ENCODE peak calls at places on chromosome 7, in seven cellular contexts. T is Ammon's horn, V is NCI-H1105, S is fibroblast of the aortic adventitia, W is C1 segment of cervical spinal cord, I is SW 1271, Q is posterior vena cava. A is an unnamed sample.

GRCh38 chr7:132472463-132473120 is 103.7 kb downstream of the PLXNA4 start:
- DNase-seq in I (no peak), V (no peak), T (no peak), Q (no peak), S (peak; percentile 78), W (no peak), A (peak; percentile 59)

GRCh38 chr7:4602905-4603842 is 78.9 kb upstream of the FOXK1 start:
- DNase-seq in S (no peak), W (no peak), T (no peak), I (no peak), V (no peak), Q (peak; percentile 78), A (no peak)

GRCh38 chr7:143948733-143949132 is 5.9 kb upstream of the OR2F1 start:
- DNase-seq in V (no peak), T (no peak), W (no peak), I (no peak), Q (no peak), S (no peak), A (no peak)

GRCh38 chr7:3924277-3924676 is 623.2 kb downstream of the SDK1 start:
- DNase-seq in W (no peak), T (no peak), S (no peak), Q (no peak), V (no peak), I (no peak), A (no peak)

GRCh38 chr7:146115665-146116451 is 743 bp upstream of the CNTNAP2 start:
- DNase-seq in W (peak; percentile 17), V (peak; percentile 77), Q (peak; percentile 82), S (peak; percentile 10), I (no peak), T (peak; percentile 59), A (peak; percentile 39)

GRCh38 chr7:2016761-2017482 is 215.8 kb downstream of the MAD1L1 start:
- DNase-seq in V (no peak), I (no peak), W (no peak), S (no peak), Q (peak; percentile 73), T (no peak), A (no peak)

GRCh38 chr7:155885162-155886160 is 73.2 kb upstream of the SHH start:
- DNase-seq in W (no peak), Q (no peak), T (no peak), I (no peak), V (no peak), S (peak; percentile 39), A (peak; percentile 51)

GRCh38 chr7:63067897-63068585 is 930.6 kb upstream of the ZNF722 start:
- DNase-seq in W (no peak), Q (no peak), T (no peak), V (peak; percentile 84), S (no peak), I (no peak), A (no peak)

GRCh38 chr7:139358541-139359365 is 941 bp upstream of the LUC7L2 start:
- DNase-seq in S (peak; percentile 59), W (no peak), T (no peak), V (peak; percentile 58), Q (peak; percentile 79), I (peak; percentile 49), A (no peak)

GRCh38 chr7:55078465-55079372 is 59.9 kb downstream of the EGFR start:
- DNase-seq in V (no peak), I (no peak), Q (no peak), W (no peak), S (no peak), T (no peak), A (no peak)

GRCh38 chr7:39880556-39880955 is 69.5 kb upstream of the CDK13 start:
- DNase-seq in W (no peak), V (no peak), Q (no peak), S (peak; percentile 66), I (no peak), T (no peak), A (peak; percentile 18)

GRCh38 chr7:7564323-7564780 is 2.3 kb upstream of the MIOS start:
- DNase-seq in S (peak; percentile 43), Q (no peak), W (no peak), T (no peak), I (peak; percentile 90), V (no peak), A (peak; percentile 57)

GRCh38 chr7:47514818-47515217 is 67.1 kb downstream of the TNS3 start:
- DNase-seq in W (no peak), S (peak; percentile 53), V (no peak), Q (no peak), T (no peak), I (no peak), A (no peak)

GRCh38 chr7:54878339-54878738 is 119.3 kb upstream of the SEC61G start:
- DNase-seq in S (peak; percentile 26), T (no peak), Q (no peak), I (no peak), V (no peak), W (no peak), A (no peak)

GRCh38 chr7:42242381-42242780 is 5.4 kb upstream of the GLI3 start:
- DNase-seq in V (no peak), Q (no peak), T (no peak), I (no peak), S (no peak), W (no peak), A (no peak)

GRCh38 chr7:155919400-155920067 is 107.3 kb upstream of the SHH start:
- DNase-seq in I (no peak), V (no peak), T (no peak), W (no peak), S (no peak), Q (no peak), A (no peak)

GRCh38 chr7:69091476-69091875 is 506.8 kb upstream of the AUTS2 start:
- DNase-seq in Q (no peak), W (no peak), T (no peak), I (no peak), S (no peak), V (no peak), A (no peak)

GRCh38 chr7:5408777-5409176 is 14.9 kb downstream of the TNRC18 start:
- DNase-seq in T (no peak), V (no peak), I (peak; percentile 43), Q (no peak), W (no peak), S (peak; percentile 55), A (peak; percentile 19)

GRCh38 chr7:128831994-128832879 is 2.0 kb downstream of the FLNC start:
- DNase-seq in Q (peak; percentile 82), V (no peak), S (peak; percentile 43), W (no peak), I (no peak), T (peak; percentile 36), A (no peak)

GRCh38 chr7:47039899-47040298 is 542.0 kb downstream of the TNS3 start:
- DNase-seq in W (no peak), S (peak; percentile 89), T (peak; percentile 45), Q (no peak), I (no peak), V (no peak), A (peak; percentile 11)

GRCh38 chr7:77738871-77739270 is 42.6 kb downstream of the RSBN1L start:
- DNase-seq in V (no peak), W (no peak), Q (no peak), T (no peak), S (peak; percentile 20), I (peak; percentile 7), A (peak; percentile 44)

GRCh38 chr7:25707733-25708132 is 444.3 kb upstream of the NFE2L3 start:
- DNase-seq in V (no peak), S (no peak), W (no peak), Q (no peak), T (no peak), I (no peak), A (no peak)

GRCh38 chr7:2757904-2758672 is 70.1 kb downstream of the AMZ1 start:
- DNase-seq in T (peak; percentile 68), W (no peak), Q (no peak), V (no peak), S (peak; percentile 98), I (peak; percentile 99), A (peak; percentile 81)

GRCh38 chr7:133429371-133429770 is 176.5 kb downstream of the EXOC4 start:
- DNase-seq in V (no peak), Q (no peak), I (no peak), W (no peak), S (peak; percentile 54), T (no peak), A (peak; percentile 15)

GRCh38 chr7:25083201-25083600 is 41.9 kb downstream of the CYCS start:
- DNase-seq in T (no peak), V (no peak), I (no peak), Q (no peak), S (no peak), W (no peak), A (no peak)

GRCh38 chr7:34013421-34013820 is 108.1 kb downstream of the BMPER start:
- DNase-seq in S (peak; percentile 27), W (no peak), I (no peak), V (no peak), Q (no peak), T (no peak), A (no peak)

GRCh38 chr7:43612128-43612527 is 29.2 kb downstream of the STK17A start:
- DNase-seq in S (no peak), I (no peak), T (no peak), V (no peak), W (no peak), Q (no peak), A (no peak)

GRCh38 chr7:75756340-75757297 is 15.4 kb downstream of the CCL26 start:
- DNase-seq in W (no peak), T (peak; percentile 23), I (peak; percentile 35), Q (no peak), V (no peak), S (peak; percentile 58), A (peak; percentile 58)

GRCh38 chr7:144835166-144835611 is 664 bp downstream of the TPK1 start:
- DNase-seq in I (peak; percentile 41), W (peak; percentile 57), V (peak; percentile 52), T (peak; percentile 77), S (peak; percentile 60), Q (no peak), A (peak; percentile 32)

GRCh38 chr7:81624021-81624630 is 145.7 kb downstream of the HGF start:
- DNase-seq in I (no peak), S (no peak), V (no peak), T (no peak), Q (no peak), W (no peak), A (no peak)

A was measured in AG08396.